ENCODE peak calls at places on chromosome X, in ten cellular contexts. Q is GM04503, A is posterior vena cava, H is ovary, L is IMR-90, N is stomach, B is sigmoid colon, K is left lung, P is neural progenitor cell, D is ureter. J is an unnamed sample.

GRCh38 chrX:30489323-30489722 is 88.2 kb downstream of the TASL start:
- DNase-seq in Q (no peak), A (no peak), H (no peak), L (no peak), N (no peak), B (no peak), K (no peak), P (peak; percentile 6), D (no peak), J (no peak)

GRCh38 chrX:46624090-46624786 is 50.7 kb downstream of the CHST7 start:
- DNase-seq in Q (no peak), A (no peak), H (no peak), L (no peak), N (no peak), B (no peak), K (no peak), P (no peak), D (no peak), J (no peak)

GRCh38 chrX:54530358-54530900 is 410 bp downstream of the GNL3L start:
- DNase-seq in Q (no peak), A (no peak), H (peak; percentile 21), L (no peak), N (no peak), B (no peak), K (no peak), P (no peak), D (no peak), J (no peak)

GRCh38 chrX:47577901-47578300 is 4.3 kb upstream of the TIMP1 start:
- DNase-seq in Q (no peak), A (no peak), H (no peak), L (no peak), N (no peak), B (no peak), K (no peak), P (no peak), D (peak; percentile 14), J (no peak)

GRCh38 chrX:4661771-4662170 is 948.3 kb upstream of the PRKX start:
- DNase-seq in Q (no peak), A (no peak), H (no peak), L (no peak), N (no peak), B (no peak), K (no peak), P (no peak), D (no peak), J (no peak)

GRCh38 chrX:15946783-15947550 is 92.4 kb upstream of the AP1S2 start:
- DNase-seq in Q (peak; percentile 80), A (no peak), H (no peak), L (peak; percentile 86), N (no peak), B (no peak), K (no peak), P (no peak), D (no peak), J (no peak)

GRCh38 chrX:66014560-66014959 is 25.3 kb downstream of the VSIG4 start:
- DNase-seq in Q (no peak), A (no peak), H (no peak), L (no peak), N (no peak), B (no peak), K (no peak), P (no peak), D (no peak), J (no peak)

GRCh38 chrX:13283968-13284914 is 35.6 kb downstream of the ATXN3L start:
- DNase-seq in Q (peak; percentile 58), A (no peak), H (no peak), L (peak; percentile 78), N (no peak), B (no peak), K (no peak), P (peak; percentile 75), D (no peak), J (no peak)

GRCh38 chrX:47169726-47170515 is 23.7 kb upstream of the UBA1 start:
- DNase-seq in Q (no peak), A (peak; percentile 82), H (no peak), L (peak; percentile 54), N (peak; percentile 23), B (no peak), K (no peak), P (no peak), D (no peak), J (peak; percentile 38)

GRCh38 chrX:43813898-43814297 is 68.4 kb downstream of the MAOB start:
- DNase-seq in Q (no peak), A (no peak), H (no peak), L (no peak), N (no peak), B (no peak), K (no peak), P (peak; percentile 59), D (no peak), J (no peak)

GRCh38 chrX:40146471-40147398 is 49.0 kb upstream of the BCOR start:
- DNase-seq in Q (no peak), A (peak; percentile 85), H (peak; percentile 52), L (peak; percentile 46), N (no peak), B (peak; percentile 75), K (peak; percentile 71), P (peak; percentile 93), D (no peak), J (peak; percentile 42)

GRCh38 chrX:41265615-41266014 is 68.3 kb upstream of the DDX3X start:
- DNase-seq in Q (no peak), A (no peak), H (peak; percentile 47), L (peak; percentile 69), N (no peak), B (peak; percentile 83), K (no peak), P (no peak), D (no peak), J (no peak)

GRCh38 chrX:119389854-119390501 is 9.2 kb upstream of the SLC25A43 start:
- DNase-seq in Q (no peak), A (no peak), H (no peak), L (no peak), N (no peak), B (no peak), K (no peak), P (peak; percentile 26), D (no peak), J (no peak)

GRCh38 chrX:56882581-56882980 is 112.8 kb downstream of the SPIN3 start:
- DNase-seq in Q (no peak), A (no peak), H (no peak), L (no peak), N (no peak), B (no peak), K (no peak), P (no peak), D (no peak), J (no peak)

GRCh38 chrX:24341795-24342194 is 18.6 kb upstream of the SUPT20HL1 start:
- DNase-seq in Q (peak; percentile 73), A (no peak), H (no peak), L (peak; percentile 81), N (no peak), B (no peak), K (no peak), P (no peak), D (no peak), J (no peak)

GRCh38 chrX:68685722-68686683 is 38.5 kb downstream of the STARD8 start:
- DNase-seq in Q (no peak), A (no peak), H (peak; percentile 32), L (peak; percentile 76), N (no peak), B (peak; percentile 81), K (peak; percentile 88), P (peak; percentile 50), D (no peak), J (no peak)

GRCh38 chrX:98490670-98491069 is 1607.0 kb downstream of the RPA4 start:
- DNase-seq in Q (no peak), A (no peak), H (no peak), L (no peak), N (no peak), B (no peak), K (no peak), P (no peak), D (no peak), J (no peak)

GRCh38 chrX:118261136-118261535 is 84.8 kb upstream of the WDR44 start:
- DNase-seq in Q (no peak), A (no peak), H (no peak), L (no peak), N (no peak), B (no peak), K (no peak), P (no peak), D (no peak), J (no peak)

GRCh38 chrX:12360389-12360788 is 222.1 kb downstream of the FRMPD4 start:
- DNase-seq in Q (no peak), A (no peak), H (no peak), L (peak; percentile 86), N (no peak), B (no peak), K (no peak), P (no peak), D (no peak), J (no peak)

GRCh38 chrX:10326578-10326977 is 169.8 kb downstream of the CLCN4 start:
- DNase-seq in Q (peak; percentile 11), A (no peak), H (no peak), L (peak; percentile 43), N (no peak), B (no peak), K (no peak), P (peak; percentile 7), D (no peak), J (no peak)

GRCh38 chrX:132853040-132853439 is 105.4 kb downstream of the HS6ST2 start:
- DNase-seq in Q (no peak), A (no peak), H (no peak), L (no peak), N (no peak), B (no peak), K (no peak), P (no peak), D (no peak), J (no peak)

GRCh38 chrX:8044861-8045434 is 117.7 kb upstream of the PNPLA4 start:
- DNase-seq in Q (no peak), A (no peak), H (no peak), L (no peak), N (peak; percentile 37), B (no peak), K (no peak), P (no peak), D (no peak), J (no peak)

GRCh38 chrX:85029043-85029442 is 25.4 kb downstream of the APOOL start:
- DNase-seq in Q (no peak), A (no peak), H (no peak), L (no peak), N (no peak), B (no peak), K (no peak), P (no peak), D (no peak), J (no peak)